ENCODE peak calls at places on chromosome 6, in five cellular contexts. One of them, this sample, is unnamed.
A peak's percentile ranks its signal among the peaks of the same experiment; 100 is the strongest.

GRCh38 chr6:127015858-127016257 is 102.6 kb upstream of the RSPO3 start:
- DNase-seq in H9: peak; percentile 30
- DNase-seq in neuronal stem cell: no peak
- DNase-seq in H1: no peak
- DNase-seq in trophoblast cell: no peak
- DNase-seq in this sample: no peak

GRCh38 chr6:157455731-157456523 is 74.9 kb downstream of the ZDHHC14 start:
- DNase-seq in H9: no peak
- DNase-seq in neuronal stem cell: no peak
- DNase-seq in H1: no peak
- DNase-seq in trophoblast cell: no peak
- DNase-seq in this sample: no peak

GRCh38 chr6:34602318-34603111 is 46.4 kb upstream of the SPDEF start:
- DNase-seq in H9: no peak
- DNase-seq in neuronal stem cell: no peak
- DNase-seq in H1: no peak
- DNase-seq in trophoblast cell: no peak
- DNase-seq in this sample: peak; percentile 29

GRCh38 chr6:137443901-137444300 is 50.3 kb downstream of the OLIG3 start:
- DNase-seq in H9: peak; percentile 36
- DNase-seq in neuronal stem cell: no peak
- DNase-seq in H1: no peak
- DNase-seq in trophoblast cell: no peak
- DNase-seq in this sample: no peak

GRCh38 chr6:107205062-107205461 is 89.7 kb upstream of the BEND3 start:
- DNase-seq in H9: no peak
- DNase-seq in neuronal stem cell: no peak
- DNase-seq in H1: no peak
- DNase-seq in trophoblast cell: no peak
- DNase-seq in this sample: no peak

GRCh38 chr6:37442416-37443218 is 9.6 kb downstream of the CMTR1 start:
- DNase-seq in H9: no peak
- DNase-seq in neuronal stem cell: no peak
- DNase-seq in H1: no peak
- DNase-seq in trophoblast cell: no peak
- DNase-seq in this sample: peak; percentile 10

GRCh38 chr6:20712011-20712410 is 177.8 kb downstream of the CDKAL1 start:
- DNase-seq in H9: no peak
- DNase-seq in neuronal stem cell: no peak
- DNase-seq in H1: no peak
- DNase-seq in trophoblast cell: no peak
- DNase-seq in this sample: peak; percentile 37

GRCh38 chr6:5167501-5167900 is 82.4 kb downstream of the PPP1R3G start:
- DNase-seq in H9: no peak
- DNase-seq in neuronal stem cell: no peak
- DNase-seq in H1: no peak
- DNase-seq in trophoblast cell: no peak
- DNase-seq in this sample: peak; percentile 38

GRCh38 chr6:15509335-15509933 is 153.4 kb downstream of the DTNBP1 start:
- DNase-seq in H9: no peak
- DNase-seq in neuronal stem cell: no peak
- DNase-seq in H1: no peak
- DNase-seq in trophoblast cell: peak; percentile 41
- DNase-seq in this sample: peak; percentile 21

GRCh38 chr6:34146021-34146782 is at the start of gene GRM4:
- DNase-seq in H9: peak; percentile 45
- DNase-seq in neuronal stem cell: no peak
- DNase-seq in H1: no peak
- DNase-seq in trophoblast cell: no peak
- DNase-seq in this sample: no peak

GRCh38 chr6:24630861-24631505 is 15.0 kb downstream of the KIAA0319 start:
- DNase-seq in H9: no peak
- DNase-seq in neuronal stem cell: no peak
- DNase-seq in H1: no peak
- DNase-seq in trophoblast cell: no peak
- DNase-seq in this sample: no peak

GRCh38 chr6:152316024-152316423 is 321.1 kb downstream of the SYNE1 start:
- DNase-seq in H9: no peak
- DNase-seq in neuronal stem cell: no peak
- DNase-seq in H1: no peak
- DNase-seq in trophoblast cell: peak; percentile 84
- DNase-seq in this sample: peak; percentile 76

GRCh38 chr6:161639772-161640171 is 365.9 kb upstream of the AGPAT4 start:
- DNase-seq in H9: no peak
- DNase-seq in neuronal stem cell: no peak
- DNase-seq in H1: no peak
- DNase-seq in trophoblast cell: no peak
- DNase-seq in this sample: no peak

GRCh38 chr6:34486106-34486740 is 20.3 kb downstream of the PACSIN1 start:
- DNase-seq in H9: no peak
- DNase-seq in neuronal stem cell: no peak
- DNase-seq in H1: no peak
- DNase-seq in trophoblast cell: no peak
- DNase-seq in this sample: no peak

GRCh38 chr6:120873125-120873865 is 461.0 kb downstream of the TBC1D32 start:
- DNase-seq in H9: peak; percentile 21
- DNase-seq in neuronal stem cell: no peak
- DNase-seq in H1: no peak
- DNase-seq in trophoblast cell: no peak
- DNase-seq in this sample: no peak

GRCh38 chr6:109194770-109195169 is 99.5 kb downstream of the CEP57L1 start:
- DNase-seq in H9: no peak
- DNase-seq in neuronal stem cell: no peak
- DNase-seq in H1: no peak
- DNase-seq in trophoblast cell: no peak
- DNase-seq in this sample: no peak

GRCh38 chr6:92756912-92757311 is 662.4 kb downstream of the EPHA7 start:
- DNase-seq in H9: no peak
- DNase-seq in neuronal stem cell: no peak
- DNase-seq in H1: no peak
- DNase-seq in trophoblast cell: no peak
- DNase-seq in this sample: peak; percentile 70

GRCh38 chr6:118651282-118652050 is at the start of gene CEP85L:
- DNase-seq in H9: peak; percentile 98
- DNase-seq in neuronal stem cell: peak; percentile 92
- DNase-seq in H1: peak; percentile 84
- DNase-seq in trophoblast cell: peak; percentile 97
- DNase-seq in this sample: peak; percentile 91

GRCh38 chr6:72205500-72205899 is 319.1 kb downstream of the RIMS1 start:
- DNase-seq in H9: no peak
- DNase-seq in neuronal stem cell: no peak
- DNase-seq in H1: no peak
- DNase-seq in trophoblast cell: no peak
- DNase-seq in this sample: no peak

GRCh38 chr6:33143113-33143760 is 49.0 kb downstream of the COL11A2 start:
- DNase-seq in H9: peak; percentile 49
- DNase-seq in neuronal stem cell: no peak
- DNase-seq in H1: no peak
- DNase-seq in trophoblast cell: peak; percentile 3
- DNase-seq in this sample: no peak

DNA sequence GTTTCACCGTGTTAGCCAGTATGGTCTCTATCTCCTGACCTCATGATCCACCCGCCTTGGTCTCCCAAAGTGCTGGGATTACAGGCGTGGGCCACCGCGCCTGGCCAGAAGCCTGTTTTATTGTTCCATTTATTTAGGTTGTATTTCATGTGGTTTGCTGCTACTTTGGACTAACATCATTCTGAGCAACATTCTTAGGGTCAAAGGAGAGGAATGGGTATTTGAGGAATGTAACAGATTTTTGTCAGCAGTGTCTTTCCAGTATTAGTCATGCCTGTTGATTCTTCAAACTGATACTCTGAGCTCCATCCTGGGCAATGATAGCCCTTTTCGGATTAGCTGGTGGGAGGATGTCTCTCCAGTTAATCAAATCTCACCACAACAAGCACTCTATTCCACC is 213.0 kb upstream of the CITED2 start:
- DNase-seq in H9: no peak
- DNase-seq in neuronal stem cell: no peak
- DNase-seq in H1: no peak
- DNase-seq in trophoblast cell: peak; percentile 87
- DNase-seq in this sample: peak; percentile 89
- H4K91ac ChIP-seq in H9: no peak overlapping the region
- H4K91ac ChIP-seq in neuronal stem cell: no peak overlapping the region
- H4K91ac ChIP-seq in H1: no peak overlapping the region
- H4K91ac ChIP-seq in trophoblast cell: no peak overlapping the region
- H4K91ac ChIP-seq in this sample: no peak overlapping the region

DNA sequence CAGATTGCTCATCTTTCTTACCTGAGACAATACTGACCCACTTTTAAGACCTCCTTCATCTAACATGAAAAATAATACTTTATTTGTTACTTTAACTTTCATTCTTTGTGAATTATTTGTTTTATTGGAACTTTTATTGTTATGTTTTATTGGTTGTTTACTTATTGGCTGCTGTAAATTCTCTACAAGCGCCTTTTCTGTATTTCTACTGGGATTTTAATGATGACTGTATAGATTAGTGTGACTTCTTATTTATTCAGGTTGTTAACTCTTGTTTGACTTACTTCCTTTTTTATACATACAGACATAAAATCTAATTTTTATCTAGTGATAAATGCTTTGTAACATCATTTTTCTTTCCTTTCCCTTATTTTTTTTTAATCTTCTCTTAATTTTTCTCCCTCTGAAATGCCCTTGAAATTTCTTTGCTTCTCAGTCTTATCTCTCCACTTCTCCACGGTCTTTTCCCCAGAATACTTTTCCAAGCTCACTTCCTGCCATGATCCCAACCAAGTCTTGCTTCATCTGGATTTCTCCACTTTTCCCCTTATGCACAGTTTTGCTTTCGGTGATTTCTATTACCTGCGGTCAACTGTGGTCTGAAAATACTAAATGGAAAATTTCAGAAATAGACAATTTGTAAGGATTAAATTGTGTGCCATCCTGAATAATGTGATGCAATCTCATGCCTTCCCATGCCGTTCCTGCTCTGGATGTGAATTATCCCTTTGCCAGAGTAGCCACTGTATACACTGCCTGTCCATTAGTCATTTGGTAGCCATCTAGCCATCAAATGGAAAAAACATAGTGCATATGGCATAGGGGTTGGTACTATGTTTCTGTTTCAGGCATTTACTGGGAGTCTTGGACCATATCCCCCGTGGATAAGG is 265.9 kb downstream of the PRL start:
- DNase-seq in H9: no peak
- DNase-seq in neuronal stem cell: no peak
- DNase-seq in H1: no peak
- DNase-seq in trophoblast cell: no peak
- DNase-seq in this sample: no peak
- H2BK12ac ChIP-seq in H9: no peak overlapping the region
- H2BK12ac ChIP-seq in neuronal stem cell: no peak overlapping the region
- H2BK12ac ChIP-seq in H1: no peak overlapping the region
- H2BK12ac ChIP-seq in trophoblast cell: no peak overlapping the region
- H2BK12ac ChIP-seq in this sample: no peak overlapping the region

GRCh38 chr6:140318408-140318807 is 944.0 kb upstream of the CITED2 start:
- DNase-seq in H9: no peak
- DNase-seq in neuronal stem cell: no peak
- DNase-seq in H1: no peak
- DNase-seq in trophoblast cell: no peak
- DNase-seq in this sample: peak; percentile 5

GRCh38 chr6:140320081-140320798 is 945.8 kb upstream of the CITED2 start:
- DNase-seq in H9: no peak
- DNase-seq in neuronal stem cell: no peak
- DNase-seq in H1: no peak
- DNase-seq in trophoblast cell: peak; percentile 41
- DNase-seq in this sample: peak; percentile 59

GRCh38 chr6:140321891-140322290 is 947.4 kb upstream of the CITED2 start:
- DNase-seq in H9: no peak
- DNase-seq in neuronal stem cell: peak; percentile 1
- DNase-seq in H1: no peak
- DNase-seq in trophoblast cell: no peak
- DNase-seq in this sample: no peak

GRCh38 chr6:140319209-140319608 is 944.8 kb upstream of the CITED2 start:
- DNase-seq in H9: no peak
- DNase-seq in neuronal stem cell: no peak
- DNase-seq in H1: no peak
- DNase-seq in trophoblast cell: no peak
- DNase-seq in this sample: peak; percentile 82

GRCh38 chr6:140320799-140321099 is 946.3 kb upstream of the CITED2 start:
- DNase-seq in H9: no peak
- DNase-seq in neuronal stem cell: no peak
- DNase-seq in H1: no peak
- DNase-seq in trophoblast cell: peak; percentile 57
- DNase-seq in this sample: peak; percentile 38
- H4K91ac ChIP-seq in H9: no peak overlapping the region
- H4K91ac ChIP-seq in neuronal stem cell: no peak overlapping the region
- H4K91ac ChIP-seq in H1: no peak overlapping the region
- H4K91ac ChIP-seq in trophoblast cell: no peak overlapping the region
- H4K91ac ChIP-seq in this sample: no peak overlapping the region

GRCh38 chr6:35895560-35895959 is 25.3 kb downstream of the SRPK1 start:
- DNase-seq in H9: no peak
- DNase-seq in neuronal stem cell: no peak
- DNase-seq in H1: no peak
- DNase-seq in trophoblast cell: peak; percentile 99
- DNase-seq in this sample: no peak

GRCh38 chr6:35897486-35897885 is 23.4 kb downstream of the SRPK1 start:
- DNase-seq in H9: no peak
- DNase-seq in neuronal stem cell: no peak
- DNase-seq in H1: no peak
- DNase-seq in trophoblast cell: peak; percentile 92
- DNase-seq in this sample: no peak

GRCh38 chr6:35897036-35897435 is 23.9 kb downstream of the SRPK1 start:
- DNase-seq in H9: no peak
- DNase-seq in neuronal stem cell: no peak
- DNase-seq in H1: no peak
- DNase-seq in trophoblast cell: peak; percentile 55
- DNase-seq in this sample: no peak

GRCh38 chr6:35898003-35898402 is 22.9 kb downstream of the SRPK1 start:
- DNase-seq in H9: no peak
- DNase-seq in neuronal stem cell: no peak
- DNase-seq in H1: no peak
- DNase-seq in trophoblast cell: no peak
- DNase-seq in this sample: no peak

DNA sequence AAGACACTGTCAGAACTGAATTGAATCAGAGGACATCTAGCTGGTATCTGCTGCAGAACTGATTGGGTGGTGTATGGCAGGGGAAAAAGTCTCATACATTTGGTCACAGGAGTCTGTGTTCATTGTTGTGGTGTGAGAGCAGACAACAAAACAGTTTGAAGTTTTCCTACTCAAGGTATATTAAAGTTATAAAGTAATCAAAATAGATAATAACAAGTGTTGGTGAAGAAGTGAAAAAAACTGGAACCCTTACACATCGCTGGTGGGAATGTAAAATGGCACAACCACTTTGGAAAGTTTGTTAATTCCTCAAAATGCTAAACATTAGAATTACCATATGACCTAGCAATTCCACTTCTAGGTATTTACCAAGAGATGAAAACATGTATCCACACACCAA is 24.7 kb downstream of the SRPK1 start:
- DNase-seq in H9: no peak
- DNase-seq in neuronal stem cell: no peak
- DNase-seq in H1: no peak
- DNase-seq in trophoblast cell: no peak
- DNase-seq in this sample: no peak
- H2BK12ac ChIP-seq in H9: no peak overlapping the region
- H2BK12ac ChIP-seq in neuronal stem cell: no peak overlapping the region
- H2BK12ac ChIP-seq in H1: no peak overlapping the region
- H2BK12ac ChIP-seq in trophoblast cell: peak overlapping the region; percentile 75
- H2BK12ac ChIP-seq in this sample: no peak overlapping the region